ENCODE peak calls at places on chromosomes 3 and 15, in six cellular contexts. M is fibroblast of the aortic adventitia, U is AG09309, D is IMR-90, Q is tibial artery, H is GM23248. F is an unnamed sample.

GRCh38 chr3:61662861-61663260 is 101.5 kb downstream of the PTPRG start:
- DNase-seq in M (no peak), U (no peak), D (no peak), Q (no peak), H (no peak), F (no peak)

GRCh38 chr15:44299997-44300396 is 11.5 kb downstream of the GOLM2 start:
- DNase-seq in M (no peak), U (no peak), D (no peak), Q (no peak), H (no peak), F (no peak)

GRCh38 chr3:27138005-27138404 is 231.2 kb downstream of the NEK10 start:
- DNase-seq in M (no peak), U (no peak), D (no peak), Q (no peak), H (no peak), F (no peak)

GRCh38 chr15:74179101-74179841 is 5.8 kb downstream of the ISLR start:
- DNase-seq in M (peak), U (peak), D (peak), Q (peak), H (peak), F (no peak)

GRCh38 chr3:155995525-155996370 is 124.6 kb upstream of the KCNAB1 start:
- DNase-seq in M (peak), U (peak), D (peak), Q (no peak), H (peak), F (peak)

GRCh38 chr3:184539801-184540440 is 21.7 kb upstream of the EPHB3 start:
- DNase-seq in M (no peak), U (no peak), D (no peak), Q (no peak), H (no peak), F (no peak)

GRCh38 chr3:48999085-48999858 is 7.9 kb upstream of the WDR6 start:
- DNase-seq in M (no peak), U (no peak), D (no peak), Q (no peak), H (no peak), F (no peak)

GRCh38 chr3:135165260-135165659 is 370.2 kb downstream of the EPHB1 start:
- DNase-seq in M (no peak), U (no peak), D (no peak), Q (no peak), H (no peak), F (no peak)

GRCh38 chr15:92953569-92953968 is 53.4 kb downstream of the CHD2 start:
- DNase-seq in M (no peak), U (no peak), D (no peak), Q (no peak), H (no peak), F (no peak)

GRCh38 chr15:56205061-56205876 is 38.4 kb downstream of the RFX7 start:
- DNase-seq in M (peak), U (peak), D (peak), Q (no peak), H (peak), F (no peak)

GRCh38 chr3:154151969-154152368 is 30.8 kb downstream of the ARHGEF26 start:
- DNase-seq in M (peak), U (peak), D (peak), Q (no peak), H (peak), F (no peak)

GRCh38 chr3:101635345-101635744 is 41.6 kb downstream of the ZBTB11 start:
- DNase-seq in M (no peak), U (no peak), D (no peak), Q (no peak), H (no peak), F (no peak)

GRCh38 chr3:16849240-16849639 is 35.5 kb upstream of the PLCL2 start:
- DNase-seq in M (peak), U (no peak), D (peak), Q (peak), H (no peak), F (no peak)

GRCh38 chr3:41299036-41299435 is 99.7 kb downstream of the CTNNB1 start:
- DNase-seq in M (no peak), U (no peak), D (no peak), Q (no peak), H (no peak), F (no peak)

GRCh38 chr15:56837281-56837680 is 81.2 kb upstream of the TCF12 start:
- DNase-seq in M (peak), U (peak), D (peak), Q (no peak), H (peak), F (no peak)

GRCh38 chr3:61981005-61981404 is 392.3 kb downstream of the FEZF2 start:
- DNase-seq in M (no peak), U (no peak), D (no peak), Q (no peak), H (peak), F (no peak)

GRCh38 chr3:100602506-100603444 is 6.6 kb upstream of the ADGRG7 start:
- DNase-seq in M (peak), U (no peak), D (peak), Q (no peak), H (peak), F (no peak)

GRCh38 chr3:142117452-142117851 is 31.9 kb downstream of the TFDP2 start:
- DNase-seq in M (no peak), U (no peak), D (no peak), Q (no peak), H (no peak), F (no peak)

GRCh38 chr15:31333119-31333518 is 6.5 kb downstream of the KLF13 start:
- DNase-seq in M (no peak), U (no peak), D (no peak), Q (no peak), H (no peak), F (no peak)

GRCh38 chr15:88403461-88403860 is 63.7 kb downstream of the MRPL46 start:
- DNase-seq in M (no peak), U (no peak), D (no peak), Q (no peak), H (no peak), F (no peak)

GRCh38 chr3:167705840-167706239 is 28.9 kb downstream of the PDCD10 start:
- DNase-seq in M (peak), U (no peak), D (peak), Q (no peak), H (peak), F (no peak)

GRCh38 chr3:53195602-53196574 is 34.9 kb downstream of the PRKCD start:
- DNase-seq in M (peak), U (no peak), D (peak), Q (peak), H (peak), F (no peak)

GRCh38 chr15:74841761-74842385 is 1.1 kb downstream of the ULK3 start:
- DNase-seq in M (no peak), U (no peak), D (no peak), Q (no peak), H (no peak), F (no peak)

GRCh38 chr3:152472606-152472954 is 203.9 kb downstream of the MBNL1 start:
- DNase-seq in M (no peak), U (no peak), D (no peak), Q (no peak), H (no peak), F (no peak)
- H3K4me3 ChIP-seq in M (no peak), U (no peak), D (no peak), Q (no peak), H (no peak), F (no peak)

GRCh38 chr3:126391631-126392030 is 3.1 kb upstream of the CFAP100 start:
- DNase-seq in M (no peak), U (no peak), D (no peak), Q (no peak), H (no peak), F (no peak)
- H3K4me3 ChIP-seq in M (no peak), U (no peak), D (no peak), Q (no peak), H (no peak), F (no peak)

DNA sequence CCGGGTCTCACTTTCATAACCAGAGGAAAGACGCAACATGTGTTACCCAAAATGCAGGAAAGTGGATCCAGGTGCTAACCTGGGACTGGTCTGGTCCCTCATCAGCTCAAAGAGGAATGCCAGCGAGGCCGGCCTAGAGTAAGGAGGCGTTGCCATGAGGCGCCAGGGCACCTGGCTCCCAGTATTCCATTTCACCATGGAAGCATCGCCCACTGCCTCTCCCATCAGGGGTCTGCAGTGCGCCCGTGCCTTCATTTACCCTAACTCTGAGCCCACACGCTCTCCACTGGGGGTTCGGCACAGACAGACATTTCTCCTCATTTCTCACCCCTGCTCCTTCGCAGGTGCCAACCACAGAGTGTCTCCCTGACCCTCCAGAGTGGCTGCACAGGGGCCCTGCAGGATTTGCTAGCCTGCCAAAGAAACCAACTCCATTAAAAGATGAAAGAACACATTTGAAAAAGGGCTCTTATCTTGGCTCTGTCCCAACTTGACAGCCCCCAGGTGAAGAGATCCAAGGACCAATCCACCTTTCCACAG is 61.5 kb downstream of the ABTB1 start:
- DNase-seq in M (no peak), U (no peak), D (no peak), Q (no peak), H (no peak), F (no peak)
- H3K4me3 ChIP-seq in M (no peak), U (no peak), D (no peak), Q (no peak), H (peak), F (no peak)

DNA sequence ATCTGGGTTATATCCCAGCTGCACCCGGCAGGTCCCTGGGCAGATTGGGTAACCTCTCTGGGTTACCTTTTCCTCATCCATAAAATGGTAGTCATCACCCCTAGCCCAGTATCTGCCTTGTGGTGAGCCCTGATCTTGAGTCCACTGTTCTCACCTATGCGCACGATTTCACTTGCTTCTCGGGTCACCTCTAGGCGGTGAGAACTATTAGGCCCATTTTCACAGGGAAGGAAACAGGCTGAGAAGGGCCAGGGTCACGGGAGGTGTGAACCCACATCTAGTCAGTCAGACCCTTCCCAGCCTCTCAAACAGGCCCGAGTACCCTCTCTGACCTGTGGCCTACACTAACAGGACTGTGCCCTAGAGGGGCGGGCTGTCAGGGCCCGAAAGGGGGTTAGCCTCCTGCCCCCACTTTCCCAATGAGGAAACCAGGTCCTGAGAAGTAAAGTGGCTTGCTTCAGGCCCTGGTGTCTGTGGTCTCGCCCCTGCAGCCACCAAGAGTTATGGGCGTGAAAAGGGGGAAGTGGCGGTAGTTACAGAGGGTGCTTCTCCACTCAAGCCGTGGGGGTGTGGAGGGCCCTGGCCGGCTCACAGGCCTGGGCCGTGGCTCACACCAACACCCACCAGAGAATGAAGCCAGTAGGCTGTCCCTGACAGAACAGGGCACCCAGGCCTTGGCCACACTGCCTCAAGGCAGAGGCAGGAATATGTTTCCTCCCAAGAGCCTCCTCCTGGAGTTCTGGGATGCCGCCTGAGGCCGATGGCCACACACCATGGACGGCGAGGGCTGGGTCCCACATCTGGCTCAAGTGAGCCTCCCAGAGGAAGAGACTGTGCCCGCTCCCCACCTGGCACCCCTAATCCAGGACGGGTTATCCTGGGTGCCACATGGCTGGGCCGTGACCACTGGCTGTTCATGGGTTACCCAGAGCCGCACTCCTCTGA is 19.5 kb downstream of the PSTPIP1 start:
- DNase-seq in M (no peak), U (no peak), D (no peak), Q (no peak), H (no peak), F (no peak)
- H3K4me3 ChIP-seq in M (no peak), U (no peak), D (no peak), Q (no peak), H (no peak), F (no peak)

DNA sequence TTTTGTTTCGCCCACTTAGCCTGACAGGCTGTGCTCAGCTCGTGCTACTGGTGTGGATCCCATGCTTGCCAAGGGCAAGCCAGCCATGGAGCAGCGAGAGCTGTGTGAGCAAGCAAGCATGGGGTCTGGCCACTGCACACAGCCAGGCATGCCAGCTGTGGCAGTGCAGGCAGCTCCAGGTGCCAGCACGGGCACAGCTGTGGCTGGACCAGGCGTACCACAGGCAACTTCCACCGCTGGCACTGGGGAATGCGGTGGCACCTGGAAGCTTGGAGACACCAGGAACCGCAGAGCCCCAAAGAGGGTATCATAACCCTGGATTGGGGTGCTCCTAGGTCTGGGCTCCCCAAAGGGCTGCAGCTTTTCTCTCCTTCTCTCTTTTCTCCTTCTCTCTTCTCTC is 4.3 kb upstream of the LIMD1 start:
- DNase-seq in M (no peak), U (no peak), D (no peak), Q (no peak), H (no peak), F (no peak)
- H3K4me3 ChIP-seq in M (no peak), U (no peak), D (no peak), Q (no peak), H (no peak), F (no peak)

DNA sequence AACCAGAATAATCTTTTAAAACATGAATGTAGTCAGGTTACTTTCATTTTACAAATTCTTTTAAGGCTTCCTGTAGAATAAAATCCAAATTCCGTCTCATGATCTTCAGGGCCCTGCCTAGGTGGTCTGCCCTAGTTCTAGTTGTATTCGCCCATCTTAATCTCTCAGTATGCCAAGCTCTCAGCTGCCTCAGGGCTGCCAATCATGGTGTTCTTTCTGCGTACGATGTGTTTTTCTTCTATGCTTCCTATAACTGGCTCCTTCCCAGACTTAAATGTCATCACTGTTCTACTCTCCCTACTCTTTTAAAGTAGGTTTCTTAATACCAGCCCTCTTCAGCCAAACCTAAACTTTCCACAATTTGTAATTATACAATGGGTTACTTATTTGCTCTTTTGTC is 107.4 kb downstream of the GREM1 start:
- DNase-seq in M (no peak), U (no peak), D (no peak), Q (no peak), H (peak), F (no peak)
- H3K4me3 ChIP-seq in M (no peak), U (no peak), D (no peak), Q (no peak), H (peak), F (no peak)